ENCODE peak calls at places on chromosomes 6 and 20, in five cellular contexts. P is activated gamma-delta T cell treated with Interleukin-2 at 50 U/mL for 16 hours, L is nephron progenitor cell, E is hypothalamus, J is NCI-H774. Q is an unnamed sample.

GRCh38 chr6:140319209-140319608 is 944.8 kb upstream of the CITED2 start:
- DNase-seq in P (no peak), L (no peak), E (no peak), J (peak; percentile 8), Q (no peak)

GRCh38 chr6:25851961-25852360 is 20.1 kb upstream of the SLC17A1 start:
- DNase-seq in P (no peak), L (no peak), E (no peak), J (no peak), Q (no peak)

GRCh38 chr6:1595271-1596087 is 14.2 kb upstream of the FOXC1 start:
- DNase-seq in P (no peak), L (no peak), E (no peak), J (no peak), Q (no peak)

GRCh38 chr20:59027746-59028320 is 4.3 kb downstream of the ATP5F1E start:
- DNase-seq in P (no peak), L (peak; percentile 39), E (no peak), J (no peak), Q (no peak)

GRCh38 chr6:163373240-163373639 is 41.3 kb upstream of the QKI start:
- DNase-seq in P (no peak), L (no peak), E (no peak), J (no peak), Q (no peak)

GRCh38 chr6:114158838-114159694 is 183.8 kb downstream of the HS3ST5 start:
- DNase-seq in P (no peak), L (no peak), E (no peak), J (no peak), Q (no peak)

GRCh38 chr6:110938176-110938575 is 20.3 kb upstream of the GTF3C6 start:
- DNase-seq in P (no peak), L (no peak), E (no peak), J (no peak), Q (no peak)

GRCh38 chr6:67184405-67184804 is 1450.7 kb upstream of the ADGRB3 start:
- DNase-seq in P (no peak), L (no peak), E (no peak), J (no peak), Q (no peak)

GRCh38 chr6:30037182-30037788 is 23.8 kb upstream of the POLR1H start:
- DNase-seq in P (no peak), L (no peak), E (no peak), J (no peak), Q (no peak)

GRCh38 chr20:10524643-10525042 is 89.5 kb downstream of the SLX4IP start:
- DNase-seq in P (no peak), L (no peak), E (no peak), J (no peak), Q (no peak)

GRCh38 chr20:33249456-33249855 is 13.7 kb downstream of the BPIFA1 start:
- DNase-seq in P (no peak), L (no peak), E (no peak), J (no peak), Q (peak; percentile 84)

GRCh38 chr20:44438782-44439181 is 36.9 kb upstream of the TTPAL start:
- DNase-seq in P (no peak), L (no peak), E (no peak), J (no peak), Q (no peak)

GRCh38 chr6:25175216-25175615 is 104.0 kb upstream of the CARMIL1 start:
- DNase-seq in P (no peak), L (no peak), E (no peak), J (no peak), Q (no peak)

GRCh38 chr20:37204056-37204455 is 24.7 kb upstream of the MROH8 start:
- DNase-seq in P (no peak), L (no peak), E (no peak), J (no peak), Q (no peak)

GRCh38 chr6:3913077-3913957 is 64.1 kb downstream of the FAM50B start:
- DNase-seq in P (no peak), L (no peak), E (no peak), J (peak; percentile 71), Q (peak; percentile 90)

GRCh38 chr6:105324386-105325000 is 78.4 kb downstream of the PREP start:
- DNase-seq in P (no peak), L (no peak), E (no peak), J (peak; percentile 64), Q (no peak)

GRCh38 chr6:2791124-2792050 is 26.2 kb downstream of the WRNIP1 start:
- DNase-seq in P (peak; percentile 36), L (peak; percentile 53), E (no peak), J (peak; percentile 10), Q (peak; percentile 5)

GRCh38 chr6:56819604-56820003 is 135.3 kb upstream of the BEND6 start:
- DNase-seq in P (no peak), L (no peak), E (no peak), J (no peak), Q (no peak)

GRCh38 chr6:92753956-92754355 is 665.4 kb downstream of the EPHA7 start:
- DNase-seq in P (no peak), L (no peak), E (no peak), J (no peak), Q (no peak)

Q was measured in NCI-H446 treated with DMSO at 0.1 percent for 48 hours.